ENCODE peak calls at places on chromosomes 11 and 22, in six cellular contexts. H, O, W, P, R and E are unnamed samples.

GRCh38 chr11:35045219-35045819 is 93.7 kb upstream of the CD44 start:
- DNase-seq in H (no peak), O (no peak), W (no peak), P (no peak), R (no peak), E (no peak)

GRCh38 chr11:19164230-19164855 is 37.4 kb downstream of the CSRP3 start:
- DNase-seq in H (no peak), O (no peak), W (no peak), P (no peak), R (no peak), E (no peak)

GRCh38 chr11:61522881-61523280 is 14.3 kb downstream of the LRRC10B start:
- DNase-seq in H (no peak), O (no peak), W (no peak), P (no peak), R (no peak), E (no peak)

GRCh38 chr11:36371161-36371560 is 75.1 kb downstream of the PRR5L start:
- DNase-seq in H (no peak), O (no peak), W (no peak), P (no peak), R (no peak), E (no peak)

GRCh38 chr11:23236846-23237550 is 376.7 kb upstream of the CCDC179 start:
- DNase-seq in H (no peak), O (no peak), W (no peak), P (no peak), R (no peak), E (peak; percentile 67)

GRCh38 chr22:19919701-19920363 is 21.7 kb upstream of the COMT start:
- DNase-seq in H (no peak), O (no peak), W (no peak), P (no peak), R (no peak), E (no peak)

GRCh38 chr22:20646377-20646776 is 127.5 kb upstream of the SERPIND1 start:
- DNase-seq in H (no peak), O (no peak), W (no peak), P (no peak), R (peak; percentile 6), E (no peak)

GRCh38 chr11:103294516-103294915 is 185.3 kb downstream of the DYNC2H1 start:
- DNase-seq in H (no peak), O (no peak), W (no peak), P (no peak), R (no peak), E (no peak)

GRCh38 chr11:67355023-67355793 is 1.9 kb upstream of the POLD4 start:
- DNase-seq in H (no peak), O (no peak), W (peak; percentile 7), P (no peak), R (no peak), E (peak; percentile 46)

GRCh38 chr11:127890026-127890611 is 697.2 kb downstream of the ETS1 start:
- DNase-seq in H (no peak), O (no peak), W (no peak), P (no peak), R (no peak), E (peak; percentile 80)

GRCh38 chr11:19598876-19599275 is 113.8 kb upstream of the NAV2 start:
- DNase-seq in H (no peak), O (no peak), W (no peak), P (no peak), R (no peak), E (no peak)

GRCh38 chr11:62909107-62909894 is 11.9 kb downstream of the CHRM1 start:
- DNase-seq in H (peak; percentile 86), O (peak; percentile 99), W (peak; percentile 82), P (peak; percentile 34), R (peak; percentile 97), E (peak; percentile 86)

GRCh38 chr11:119148855-119149370 is at the start of gene ABCG4:
- DNase-seq in H (peak; percentile 73), O (peak; percentile 28), W (peak; percentile 82), P (peak; percentile 25), R (peak; percentile 44), E (peak; percentile 49)

GRCh38 chr11:16924826-16925494 is 89.3 kb downstream of the PLEKHA7 start:
- DNase-seq in H (peak; percentile 72), O (peak; percentile 91), W (peak; percentile 55), P (no peak), R (peak; percentile 77), E (peak; percentile 40)

GRCh38 chr11:117315285-117316196 is 515 bp downstream of the BACE1 start:
- DNase-seq in H (no peak), O (no peak), W (no peak), P (no peak), R (no peak), E (peak; percentile 51)

GRCh38 chr11:56624661-56625110 is 10.0 kb upstream of the OR5M1 start:
- DNase-seq in H (peak; percentile 68), O (peak; percentile 91), W (peak; percentile 37), P (peak; percentile 11), R (no peak), E (peak; percentile 89)

GRCh38 chr11:133086518-133086917 is 445.8 kb downstream of the OPCML start:
- DNase-seq in H (no peak), O (no peak), W (no peak), P (no peak), R (no peak), E (no peak)

GRCh38 chr11:99135508-99135907 is 114.8 kb downstream of the CNTN5 start:
- DNase-seq in H (no peak), O (no peak), W (no peak), P (no peak), R (no peak), E (no peak)

GRCh38 chr11:70568504-70569172 is 170.3 kb downstream of the CTTN start:
- DNase-seq in H (peak; percentile 71), O (peak; percentile 93), W (peak; percentile 73), P (no peak), R (peak; percentile 86), E (peak; percentile 75)

GRCh38 chr22:50444663-50445062 is 30.2 kb downstream of the SBF1 start:
- DNase-seq in H (no peak), O (peak; percentile 15), W (no peak), P (no peak), R (no peak), E (peak; percentile 86)

GRCh38 chr11:123822022-123822421 is 15.9 kb upstream of the OR6M1 start:
- DNase-seq in H (no peak), O (peak; percentile 29), W (no peak), P (no peak), R (no peak), E (no peak)

GRCh38 chr22:45586651-45587405 is 84.1 kb downstream of the FBLN1 start:
- DNase-seq in H (no peak), O (no peak), W (no peak), P (no peak), R (no peak), E (no peak)

GRCh38 chr22:22123960-22124278 is 120.7 kb upstream of the VPREB1 start:
- DNase-seq in H (no peak), O (no peak), W (no peak), P (no peak), R (no peak), E (no peak)

GRCh38 chr11:3109921-3110706 is 52.9 kb upstream of the CARS1 start:
- DNase-seq in H (peak; percentile 59), O (peak; percentile 82), W (peak; percentile 76), P (peak; percentile 20), R (peak; percentile 83), E (peak; percentile 60)

GRCh38 chr11:134556186-134556585 is 144.1 kb upstream of the B3GAT1 start:
- DNase-seq in H (no peak), O (no peak), W (no peak), P (no peak), R (no peak), E (no peak)

GRCh38 chr11:111395749-111396148 is 16.7 kb upstream of the POU2AF1 start:
- DNase-seq in H (no peak), O (no peak), W (no peak), P (no peak), R (no peak), E (no peak)

GRCh38 chr11:111388842-111389241 is 9.8 kb upstream of the POU2AF1 start:
- DNase-seq in H (no peak), O (no peak), W (no peak), P (peak; percentile 57), R (no peak), E (no peak)

GRCh38 chr22:34645375-34645774 is 420.6 kb upstream of the ISX start:
- DNase-seq in H (peak; percentile 44), O (peak; percentile 68), W (no peak), P (no peak), R (peak; percentile 69), E (no peak)

GRCh38 chr22:25199726-25200520 is at the start of gene CRYBB3:
- DNase-seq in H (peak; percentile 29), O (no peak), W (no peak), P (no peak), R (no peak), E (no peak)

DNA sequence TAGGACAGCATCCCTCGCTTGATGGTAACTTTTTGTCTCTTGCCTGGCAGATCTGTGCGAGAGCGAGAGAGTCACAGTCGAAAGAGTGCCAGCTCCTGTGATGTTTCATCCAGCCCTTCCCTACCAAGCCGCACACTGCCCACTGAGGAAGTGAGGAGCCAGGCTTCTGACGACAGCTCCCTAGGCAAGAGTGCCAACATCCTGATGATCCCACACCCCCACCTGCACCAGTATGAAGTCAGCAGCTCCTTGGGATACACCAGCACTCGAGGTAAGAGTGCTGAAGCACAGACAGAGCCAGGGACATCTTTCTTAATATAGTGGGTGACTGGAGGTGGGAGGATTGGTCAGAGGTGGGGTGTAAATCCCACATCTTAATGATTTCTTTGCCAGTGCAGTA is 61.1 kb downstream of the DEPDC5 start:
- DNase-seq in H (no peak), O (no peak), W (no peak), P (no peak), R (no peak), E (no peak)
- H3K4me2 ChIP-seq in H (no peak overlapping the region), O (no peak overlapping the region), W (no peak overlapping the region), P (no peak overlapping the region), R (no peak overlapping the region), E (no peak overlapping the region)

GRCh38 chr11:48037709-48038468 is 57.5 kb downstream of the PTPRJ start:
- DNase-seq in H (no peak), O (no peak), W (no peak), P (peak; percentile 34), R (no peak), E (no peak)
- H3K4me1 ChIP-seq in H (peaks cover 18% of the 10 kb centered on the region), O (peaks cover 6% of the 10 kb centered on the region), W (no peaks in the 10 kb centered on the region), P (peaks cover 85% of the 10 kb centered on the region), R (no peaks in the 10 kb centered on the region), E (peaks cover 24% of the 10 kb centered on the region)

GRCh38 chr22:17817079-17817478 is 42.8 kb upstream of the BID start:
- DNase-seq in H (no peak), O (no peak), W (no peak), P (no peak), R (no peak), E (no peak)
- H3K27ac ChIP-seq in H (no peak overlapping the region), O (no peak overlapping the region), W (no peak overlapping the region), P (no peak overlapping the region), R (no peak overlapping the region), E (no peak overlapping the region)

GRCh38 chr11:933936-934335 is 8.3 kb downstream of the AP2A2 start:
- DNase-seq in H (peak; percentile 18), O (no peak), W (no peak), P (no peak), R (no peak), E (no peak)

GRCh38 chr11:933002-933820 is 7.5 kb downstream of the AP2A2 start:
- DNase-seq in H (no peak), O (no peak), W (no peak), P (no peak), R (no peak), E (peak; percentile 35)

GRCh38 chr11:934437-934950 is 8.8 kb downstream of the AP2A2 start:
- DNase-seq in H (peak; percentile 18), O (no peak), W (no peak), P (no peak), R (no peak), E (no peak)

GRCh38 chr11:937853-938261 is 12.2 kb downstream of the AP2A2 start:
- DNase-seq in H (no peak), O (no peak), W (no peak), P (no peak), R (no peak), E (no peak)

GRCh38 chr11:936199-936598 is 10.5 kb downstream of the AP2A2 start:
- DNase-seq in H (no peak), O (no peak), W (no peak), P (no peak), R (no peak), E (no peak)
- H3K4me2 ChIP-seq in H (no peak overlapping the region), O (no peak overlapping the region), W (no peak overlapping the region), P (no peak overlapping the region), R (no peak overlapping the region), E (no peak overlapping the region)